ENCODE peak calls at places on chromosomes 13 and 19, in seven cellular contexts. Z is IMR-90; M is CD8-positive, alpha-beta T cell; G is hepatocyte; C is trophoblast cell; B is Peyer's patch; F is effector memory CD4-positive, alpha-beta T cell. Q is an unnamed sample. For H3K27me3 and H3K36me3, the result is how much of the 10 kb centered on the place peaks cover.

GRCh38 chr13:31896427-31896826 is 135.1 kb upstream of the FRY start:
- DNase-seq in Z (peak), B (no peak), C (no peak), F (no peak), G (no peak), M (no peak), Q (no peak)

GRCh38 chr19:15437355-15438123 is 12.2 kb downstream of the WIZ start:
- DNase-seq in C (no peak), Z (peak), F (no peak), B (no peak), M (no peak), G (no peak), Q (no peak)

GRCh38 chr19:13091400-13092161 is 11.1 kb downstream of the LYL1 start:
- DNase-seq in G (peak), B (no peak), M (no peak), F (no peak), C (no peak), Z (peak), Q (no peak)

GRCh38 chr13:46179576-46180368 is 2.2 kb downstream of the LCP1 start:
- DNase-seq in C (no peak), F (peak), G (no peak), B (peak), M (peak), Z (no peak), Q (no peak)

GRCh38 chr19:35468637-35469036 is 20.6 kb downstream of the FFAR2 start:
- DNase-seq in F (peak), M (peak), B (peak), G (peak), Z (no peak), C (peak), Q (no peak)

GRCh38 chr19:44553478-44554171 is 24.1 kb upstream of the CEACAM20 start:
- DNase-seq in F (no peak), C (no peak), M (no peak), Z (no peak), B (no peak), G (no peak), Q (no peak)

GRCh38 chr13:42392706-42393572 is 121.0 kb downstream of the AKAP11 start:
- DNase-seq in Z (no peak), B (peak), F (no peak), C (no peak), G (no peak), M (no peak), Q (no peak)

GRCh38 chr13:41608111-41608510 is 150.8 kb downstream of the RGCC start:
- DNase-seq in M (no peak), Z (no peak), F (no peak), G (no peak), B (no peak), C (no peak), Q (no peak)

GRCh38 chr13:35833571-35834305 is 297.4 kb downstream of the DCLK1 start:
- DNase-seq in B (no peak), Z (no peak), M (no peak), C (peak), F (no peak), G (no peak), Q (no peak)

GRCh38 chr13:56864451-56864850 is 276.3 kb upstream of the PRR20A start:
- DNase-seq in M (no peak), B (no peak), C (no peak), F (no peak), Z (no peak), G (no peak), Q (no peak)

GRCh38 chr13:91647361-91647970 is 249.0 kb downstream of the GPC5 start:
- DNase-seq in M (no peak), F (no peak), C (peak), Z (peak), B (no peak), G (peak), Q (peak)

GRCh38 chr13:110638253-110638652 is 22.9 kb downstream of the NAXD start:
- DNase-seq in M (no peak), F (no peak), Z (no peak), B (no peak), C (no peak), G (no peak), Q (peak)
- H3K27ac ChIP-seq in M (no peak), F (no peak), Z (no peak), B (no peak), C (no peak), G (no peak), Q (no peak)

DNA sequence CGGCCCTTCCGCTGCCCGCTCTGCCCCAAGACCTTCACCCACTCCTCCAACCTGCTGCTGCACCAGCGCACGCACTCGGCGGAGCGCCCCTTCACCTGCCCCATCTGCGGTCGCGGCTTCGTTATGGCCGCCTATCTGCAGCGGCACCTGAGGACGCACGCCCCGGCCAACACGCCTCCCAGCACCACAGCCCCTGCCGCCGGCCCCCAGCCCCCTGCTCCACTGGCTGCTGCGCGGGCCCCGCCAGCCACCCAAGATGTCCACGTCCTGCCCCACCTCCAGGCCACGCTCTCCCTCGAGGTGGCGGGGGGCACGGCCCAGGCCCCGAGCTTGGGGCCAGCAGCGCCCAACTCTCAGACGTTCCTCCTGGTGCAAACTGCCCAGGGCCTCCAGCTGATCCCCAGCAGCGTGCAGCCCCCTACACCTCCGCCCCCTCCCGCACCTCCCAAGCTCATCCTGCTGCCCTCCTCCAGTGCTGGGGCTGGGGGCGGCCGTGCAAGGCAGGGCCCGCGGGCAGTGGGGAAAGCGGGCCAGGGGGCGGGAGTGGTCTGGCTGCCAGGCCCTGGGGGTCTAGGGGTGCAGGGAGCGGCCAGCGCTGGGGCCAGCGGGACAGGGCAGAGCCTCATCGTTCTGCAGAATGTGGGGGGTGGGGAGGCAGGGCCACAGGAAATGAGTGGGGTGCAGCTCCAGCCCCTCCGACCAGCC is 1.9 kb upstream of the NAT14 start:
- DNase-seq in B (no peak), Z (no peak), F (no peak), C (no peak), M (no peak), G (no peak), Q (no peak)
- H3K27me3 ChIP-seq in B (under half), Z (under half), F (under half), C (under half), M (under half), G (under half), Q (under half)

GRCh38 chr19:17197666-17198065 is 17.5 kb upstream of the USE1 start:
- DNase-seq in C (no peak), M (no peak), F (no peak), Z (no peak), B (no peak), G (no peak), Q (no peak)
- H3K36me3 ChIP-seq in C (half or more), M (half or more), F (half or more), Z (half or more), B (under half), G (under half), Q (half or more)

GRCh38 chr19:33114302-33114701 is 17.6 kb upstream of the WDR88 start:
- DNase-seq in F (no peak), G (no peak), Z (no peak), M (no peak), B (no peak), C (no peak), Q (no peak)
- H3K27ac ChIP-seq in F (no peak), G (no peak), Z (no peak), M (no peak), B (no peak), C (no peak), Q (no peak)

GRCh38 chr13:66888698-66889097 is 341.4 kb downstream of the PCDH9 start:
- DNase-seq in M (no peak), Z (peak), B (no peak), C (no peak), G (no peak), F (no peak), Q (no peak)

GRCh38 chr13:66886248-66886647 is 343.9 kb downstream of the PCDH9 start:
- DNase-seq in G (no peak), Z (no peak), C (no peak), F (no peak), B (no peak), M (no peak), Q (no peak)

DNA sequence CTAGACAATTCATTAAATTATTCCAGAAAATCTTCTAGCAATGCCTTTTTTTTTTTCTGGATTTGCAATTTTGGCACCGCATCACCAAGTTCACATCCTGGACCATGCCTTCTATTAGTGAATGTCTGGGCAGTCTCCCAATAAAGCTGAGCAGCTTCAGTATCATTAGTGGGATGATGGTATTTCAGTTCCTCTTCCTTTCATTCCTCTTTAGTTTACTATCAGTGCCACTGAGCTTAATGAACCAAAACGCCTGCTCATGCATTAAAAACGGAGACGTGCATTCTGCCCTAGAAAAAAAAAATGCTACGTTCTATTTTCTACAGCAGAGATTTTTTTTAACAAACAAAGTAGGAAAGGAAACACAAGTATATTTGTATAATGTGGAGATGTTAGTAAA is 343.0 kb downstream of the PCDH9 start:
- DNase-seq in B (no peak), Z (peak), G (no peak), C (no peak), M (no peak), F (no peak), Q (no peak)
- H3K27me3 ChIP-seq in B (under half), Z (under half), G (under half), C (under half), M (under half), F (under half), Q (under half)

GRCh38 chr19:40755248-40755624 is 4.2 kb downstream of the SNRPA start:
- DNase-seq in B (no peak), Z (no peak), M (no peak), G (no peak), F (no peak), C (peak), Q (no peak)

GRCh38 chr19:40756502-40757110 is 5.6 kb downstream of the SNRPA start:
- DNase-seq in G (no peak), B (no peak), C (peak), Z (no peak), M (peak), F (peak), Q (no peak)

GRCh38 chr19:40758491-40758890 is 7.5 kb downstream of the SNRPA start:
- DNase-seq in M (no peak), F (no peak), C (no peak), B (no peak), G (no peak), Z (no peak), Q (no peak)

GRCh38 chr19:40762754-40763153 is 11.8 kb downstream of the SNRPA start:
- DNase-seq in C (no peak), F (no peak), M (peak), G (no peak), B (no peak), Z (no peak), Q (no peak)

GRCh38 chr19:40759352-40759751 is 8.3 kb downstream of the SNRPA start:
- DNase-seq in G (no peak), Z (no peak), F (no peak), C (no peak), B (no peak), M (no peak), Q (no peak)
- H3K36me3 ChIP-seq in G (under half), Z (half or more), F (half or more), C (half or more), B (under half), M (half or more), Q (half or more)

Q was measured in SJSA1.